ENCODE peak calls at places on chromosomes 2 and 18, in eight cellular contexts. L is GM12865; R is CD8-positive, alpha-beta T cell; V is left lung; K is tibial artery; N is WTC11; M is glutamatergic neuron; D is endothelial cell. W is an unnamed sample.

GRCh38 chr2:126664234-126664633 is 8.3 kb downstream of the GYPC start:
- DNase-seq in V (no peak), R (peak), L (peak), D (no peak), K (no peak), N (no peak), M (no peak), W (peak)

GRCh38 chr2:29186812-29187211 is 71.6 kb downstream of the CLIP4 start:
- DNase-seq in V (no peak), D (no peak), M (no peak), K (no peak), L (no peak), N (no peak), R (no peak), W (no peak)

GRCh38 chr2:43210467-43211303 is 15.7 kb downstream of the ZFP36L2 start:
- DNase-seq in L (no peak), R (no peak), N (no peak), K (peak), M (no peak), D (no peak), V (peak), W (no peak)

GRCh38 chr2:102258386-102259074 is 52.8 kb upstream of the IL1RL1 start:
- DNase-seq in R (no peak), L (no peak), D (no peak), N (no peak), M (no peak), K (no peak), V (no peak), W (no peak)

GRCh38 chr2:191854385-191855372 is 7.8 kb upstream of the CAVIN2 start:
- DNase-seq in M (no peak), D (no peak), N (no peak), K (no peak), R (no peak), L (no peak), V (no peak), W (no peak)

GRCh38 chr2:148549001-148549400 is 95.5 kb upstream of the EPC2 start:
- DNase-seq in L (no peak), N (no peak), D (no peak), V (no peak), R (no peak), K (peak), M (no peak), W (no peak)

GRCh38 chr2:64859208-64860161 is 129.7 kb upstream of the SLC1A4 start:
- DNase-seq in N (peak), R (no peak), V (peak), K (peak), M (peak), D (peak), L (peak), W (peak)

GRCh38 chr18:73674466-73674865 is 473.2 kb downstream of the FBXO15 start:
- DNase-seq in D (no peak), K (no peak), R (no peak), M (no peak), L (no peak), N (no peak), V (no peak), W (no peak)

GRCh38 chr2:20677301-20678176 is 10.6 kb downstream of the GDF7 start:
- DNase-seq in V (no peak), R (no peak), N (no peak), D (peak), L (peak), K (no peak), M (no peak), W (peak)

GRCh38 chr2:201546576-201546975 is 95.0 kb downstream of the STRADB start:
- DNase-seq in V (no peak), L (no peak), D (no peak), R (no peak), N (no peak), K (no peak), M (no peak), W (no peak)

GRCh38 chr2:152369176-152369860 is 34.3 kb downstream of the FMNL2 start:
- DNase-seq in V (no peak), L (no peak), M (no peak), K (no peak), R (no peak), N (no peak), D (no peak), W (no peak)

GRCh38 chr18:49340446-49340845 is 120.0 kb downstream of the DYM start:
- DNase-seq in N (no peak), D (no peak), R (no peak), M (no peak), K (no peak), L (no peak), V (no peak), W (no peak)

GRCh38 chr2:127408004-127408806 is 10.0 kb upstream of the PROC start:
- DNase-seq in V (peak), L (peak), D (peak), N (peak), M (peak), K (peak), R (peak), W (peak)

GRCh38 chr2:170218456-170218855 is 40.5 kb downstream of the MYO3B start:
- DNase-seq in D (no peak), K (no peak), L (no peak), N (no peak), R (no peak), V (no peak), M (no peak), W (no peak)

GRCh38 chr2:39665811-39666488 is at the start of gene TMEM178A:
- DNase-seq in D (peak), R (no peak), K (no peak), L (no peak), N (peak), V (no peak), M (peak), W (peak)

GRCh38 chr2:150784389-150784788 is 296.9 kb upstream of the RND3 start:
- DNase-seq in M (no peak), R (no peak), N (no peak), V (no peak), D (no peak), K (no peak), L (no peak), W (no peak)

GRCh38 chr2:219573166-219573565 is 1.1 kb downstream of the INHA start:
- DNase-seq in L (no peak), V (no peak), M (no peak), D (no peak), R (no peak), N (no peak), K (no peak), W (no peak)

GRCh38 chr2:119644186-119644585 is 34.8 kb upstream of the TMEM177 start:
- DNase-seq in D (no peak), R (no peak), K (no peak), M (no peak), N (no peak), V (no peak), L (no peak), W (no peak)

GRCh38 chr2:215435261-215435808 is 533 bp downstream of the FN1 start:
- DNase-seq in R (no peak), V (peak), M (peak), L (no peak), K (no peak), D (peak), N (peak), W (no peak)

GRCh38 chr2:109222825-109223471 is 93.9 kb downstream of the SH3RF3 start:
- DNase-seq in D (no peak), K (no peak), R (no peak), M (no peak), V (no peak), L (no peak), N (peak), W (no peak)

GRCh38 chr2:113133696-113134558 is 6.5 kb downstream of the IL1RN start:
- DNase-seq in N (no peak), M (no peak), R (no peak), V (no peak), D (no peak), L (peak), K (no peak), W (no peak)

GRCh38 chr2:108215794-108216211 is 24.0 kb upstream of the SULT1C3 start:
- DNase-seq in N (no peak), M (no peak), R (no peak), L (no peak), V (no peak), D (no peak), K (peak), W (peak)

GRCh38 chr2:96872591-96873349 is 2.9 kb upstream of the SEMA4C start:
- DNase-seq in V (no peak), K (no peak), N (no peak), D (no peak), L (no peak), M (no peak), R (no peak), W (no peak)

GRCh38 chr2:218997730-218998129 is 4.5 kb upstream of the CRYBA2 start:
- DNase-seq in L (no peak), V (no peak), N (no peak), M (no peak), K (no peak), R (no peak), D (no peak), W (no peak)

GRCh38 chr2:128512664-128513415 is 194.2 kb upstream of the HS6ST1 start:
- DNase-seq in M (no peak), V (no peak), L (no peak), R (no peak), K (no peak), D (no peak), N (no peak), W (peak)

GRCh38 chr2:125160947-125161346 is 1135.9 kb downstream of the CNTNAP5 start:
- DNase-seq in L (no peak), K (no peak), N (no peak), M (no peak), D (no peak), V (no peak), R (no peak), W (no peak)

GRCh38 chr2:55010915-55011314 is 39.3 kb downstream of the RTN4 start:
- DNase-seq in L (no peak), R (no peak), K (peak), D (no peak), M (no peak), N (no peak), V (peak), W (no peak)

GRCh38 chr2:208984376-208985100 is 439.3 kb upstream of the MAP2 start:
- DNase-seq in K (no peak), R (no peak), V (no peak), D (no peak), M (no peak), N (no peak), L (no peak), W (no peak)

GRCh38 chr18:45688113-45688512 is 35.9 kb upstream of the SLC14A1 start:
- DNase-seq in N (no peak), K (no peak), D (no peak), R (no peak), V (no peak), L (no peak), M (no peak), W (no peak)

GRCh38 chr18:48539406-48540328 is 836 bp downstream of the CTIF start:
- DNase-seq in N (peak), V (no peak), D (peak), L (peak), M (peak), R (peak), K (peak), W (peak)

GRCh38 chr2:190469770-190470169 is 61.6 kb downstream of the MFSD6 start:
- DNase-seq in L (peak), V (no peak), N (no peak), K (no peak), D (peak), M (no peak), R (no peak), W (no peak)

GRCh38 chr2:203328735-203329549 is 748 bp downstream of the ABI2 start:
- DNase-seq in V (peak), K (peak), R (peak), N (peak), D (peak), L (peak), M (peak), W (peak)

GRCh38 chr2:32805104-32806095 is 141.4 kb upstream of the LTBP1 start:
- DNase-seq in M (no peak), V (no peak), K (no peak), N (no peak), L (no peak), R (no peak), D (no peak), W (no peak)

GRCh38 chr2:57849843-57850242 is 196.8 kb upstream of the VRK2 start:
- DNase-seq in R (no peak), N (no peak), M (no peak), L (no peak), D (no peak), K (no peak), V (no peak), W (no peak)

GRCh38 chr2:239144713-239144999 is 256.2 kb downstream of the HDAC4 start:
- DNase-seq in K (no peak), M (no peak), N (no peak), L (no peak), R (no peak), V (no peak), D (no peak), W (no peak)

GRCh38 chr2:120396519-120397361 is 50.8 kb downstream of the INHBB start:
- DNase-seq in N (no peak), D (no peak), V (no peak), L (no peak), K (no peak), M (no peak), R (no peak), W (no peak)

GRCh38 chr18:32771169-32771751 is 1.6 kb downstream of the KLHL14 start:
- DNase-seq in R (no peak), L (no peak), N (peak), M (peak), K (no peak), D (peak), V (no peak), W (peak)

GRCh38 chr18:43789234-43790000 is 512.1 kb upstream of the SYT4 start:
- DNase-seq in R (no peak), K (no peak), M (no peak), D (no peak), V (no peak), L (no peak), N (no peak), W (no peak)
- TF ChIP-seq CTCF in R (no peak), K (no peak), M (no peak), D (no peak), V (no peak), L (no peak), N (no peak), W (no peak)

GRCh38 chr2:8986327-8986976 is 17.0 kb downstream of the MBOAT2 start:
- DNase-seq in L (peak), N (peak), D (peak), M (peak), R (no peak), V (no peak), K (no peak), W (no peak)
- TF ChIP-seq CTCF in L (peak), N (peak), D (peak), M (peak), R (no peak), V (no peak), K (no peak), W (peak)

DNA sequence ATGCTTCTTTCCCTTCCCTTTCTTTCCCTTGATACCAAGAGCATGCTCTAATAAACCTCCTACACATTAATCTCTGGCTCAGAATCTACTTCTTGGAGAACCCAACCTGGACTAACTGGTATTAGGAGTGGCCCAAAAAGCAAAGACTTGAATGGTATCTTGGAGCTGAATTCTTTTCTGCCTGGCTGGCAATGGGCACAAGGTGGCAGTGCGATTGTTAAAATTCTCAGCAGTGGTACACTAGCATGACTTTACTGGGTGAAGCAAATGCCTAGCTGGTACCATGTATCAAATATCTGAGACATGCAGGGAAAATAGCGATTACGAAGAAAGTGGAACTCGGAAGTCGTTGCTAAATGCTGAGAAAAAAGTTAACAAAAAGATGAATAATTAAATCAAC is 376.1 kb downstream of the XIRP2 start:
- DNase-seq in M (no peak), K (no peak), D (peak), V (no peak), N (peak), R (no peak), L (peak), W (no peak)
- TF ChIP-seq CTCF in M (no peak), K (no peak), D (peak), V (no peak), N (no peak), R (no peak), L (no peak), W (no peak)

GRCh38 chr18:79797518-79798345 is at the start of gene KCNG2:
- DNase-seq in D (peak), N (peak), R (no peak), V (peak), M (peak), L (peak), K (no peak), W (peak)
- TF ChIP-seq CTCF in D (no peak), N (no peak), R (no peak), V (no peak), M (no peak), L (no peak), K (no peak), W (peak)

GRCh38 chr2:138554123-138554522 is 52.6 kb downstream of the SPOPL start:
- DNase-seq in D (no peak), L (no peak), N (no peak), V (no peak), R (no peak), K (no peak), M (no peak), W (no peak)

GRCh38 chr2:138550172-138550571 is 48.6 kb downstream of the SPOPL start:
- DNase-seq in K (no peak), M (no peak), V (no peak), D (no peak), L (no peak), R (no peak), N (no peak), W (no peak)

GRCh38 chr2:138548796-138549195 is 47.2 kb downstream of the SPOPL start:
- DNase-seq in R (no peak), N (no peak), L (no peak), M (no peak), D (no peak), V (no peak), K (no peak), W (no peak)

DNA sequence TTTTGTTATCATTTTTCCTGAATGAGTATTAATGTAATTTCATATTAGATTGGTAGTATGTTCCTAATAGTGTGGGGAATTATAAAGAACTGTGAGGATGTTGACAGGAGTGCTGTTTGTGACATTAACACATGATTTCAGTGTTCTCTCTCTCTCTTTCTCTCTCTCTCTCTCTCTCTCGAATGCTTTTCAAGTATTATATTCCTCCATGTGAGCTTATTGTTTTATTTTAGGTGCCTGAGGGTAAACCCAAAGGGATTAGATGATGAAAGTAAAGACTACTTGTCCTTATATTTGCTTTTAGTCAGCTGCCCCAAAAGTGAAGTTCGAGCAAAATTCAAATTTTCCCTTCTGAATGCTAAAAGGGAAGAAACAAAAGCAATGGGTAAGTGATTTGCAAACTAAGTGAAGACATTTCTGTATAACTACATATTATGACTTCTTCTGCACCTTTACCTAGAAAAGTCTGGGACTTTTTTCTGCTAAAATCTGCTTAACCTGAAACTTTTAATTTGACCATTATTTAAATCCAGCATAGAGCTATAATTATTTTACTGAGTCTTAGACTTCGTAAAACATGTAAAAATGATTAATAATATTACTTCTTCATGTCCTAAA is 49.2 kb downstream of the SPOPL start:
- DNase-seq in K (no peak), M (no peak), R (no peak), N (no peak), V (no peak), L (no peak), D (no peak), W (no peak)
- TF ChIP-seq CTCF in K (no peak), M (no peak), R (no peak), N (no peak), V (no peak), L (no peak), D (no peak), W (no peak)

DNA sequence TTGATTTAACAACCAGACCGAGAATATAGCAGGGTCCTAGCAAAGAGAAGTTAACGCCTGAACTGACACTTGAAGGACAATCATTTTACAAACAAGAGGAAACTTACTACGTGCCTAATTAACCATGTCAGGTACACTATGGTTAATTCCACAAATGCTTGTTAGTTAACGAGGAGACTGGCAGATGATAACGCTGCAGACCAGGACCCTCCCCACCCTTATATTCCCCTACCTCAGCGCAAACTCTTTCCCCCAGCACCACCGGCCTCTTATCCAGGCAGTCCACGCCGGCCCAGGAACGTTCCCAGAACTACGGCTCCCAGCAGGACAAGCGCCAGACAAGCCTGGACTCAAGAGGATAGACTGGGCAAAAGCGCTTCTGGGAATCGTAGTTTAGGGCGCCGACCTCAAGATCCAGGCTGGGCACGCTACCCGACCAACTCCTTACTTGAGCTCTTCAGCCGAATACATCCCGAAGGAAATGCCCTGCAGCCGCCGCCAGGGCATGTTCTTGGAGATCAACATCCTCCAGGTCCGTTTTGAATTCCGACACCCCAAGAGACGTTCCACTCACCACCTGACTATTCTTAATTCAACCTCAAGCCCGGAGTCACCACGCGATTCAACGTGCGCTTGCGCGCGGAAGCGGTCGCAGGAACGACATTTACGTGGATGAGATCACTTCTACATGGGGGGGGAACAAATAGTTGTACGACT is at the start of gene POLR1A:
- DNase-seq in M (peak), K (peak), L (peak), N (peak), D (peak), R (peak), V (peak), W (peak)
- TF ChIP-seq CTCF in M (no peak), K (peak), L (no peak), N (no peak), D (no peak), R (no peak), V (no peak), W (no peak)

DNA sequence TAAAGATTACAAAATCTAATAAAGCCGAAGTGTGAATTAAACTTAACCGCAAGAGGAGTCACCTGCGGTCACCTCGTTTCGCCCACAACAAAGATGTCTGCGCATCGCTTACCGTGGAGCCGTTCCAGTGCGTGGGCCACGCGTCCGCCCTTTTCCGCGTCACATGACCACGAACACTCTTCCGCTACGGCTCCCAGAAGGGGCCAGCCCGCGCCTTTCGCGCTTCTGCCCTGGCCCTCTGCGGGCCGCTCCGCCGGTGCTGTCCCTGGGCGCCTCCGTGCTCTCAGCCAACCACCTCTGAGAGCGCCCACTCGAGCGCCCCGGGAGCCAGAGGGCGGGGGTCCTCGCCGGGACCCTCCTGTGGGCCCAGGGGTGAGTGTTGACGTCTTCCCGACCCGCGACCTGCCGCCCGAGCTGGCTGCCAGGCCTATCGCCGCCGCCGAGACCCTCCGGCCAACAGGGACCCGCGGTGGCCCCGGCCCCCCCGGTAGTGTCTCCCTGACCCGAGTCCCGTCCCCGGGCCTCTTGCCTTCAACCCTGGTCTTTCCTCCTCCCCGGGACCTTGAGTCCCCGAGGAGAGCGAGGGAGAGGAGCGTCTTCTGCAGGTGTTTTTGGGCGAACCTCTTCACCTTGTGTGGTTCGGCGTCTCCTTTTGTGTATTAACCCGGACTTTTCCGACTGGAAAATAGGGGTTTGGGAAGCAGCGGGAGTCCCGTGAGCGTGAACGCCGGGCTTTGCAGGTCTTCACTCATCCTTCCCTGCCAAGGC is at the start of gene MFF:
- DNase-seq in D (peak), V (peak), M (peak), K (peak), L (peak), N (peak), R (peak), W (peak)
- TF ChIP-seq CTCF in D (no peak), V (peak), M (no peak), K (no peak), L (peak), N (no peak), R (no peak), W (peak)

GRCh38 chr18:54330768-54331548 is 26.7 kb downstream of the STARD6 start:
- DNase-seq in D (no peak), M (no peak), L (no peak), K (no peak), R (no peak), N (no peak), V (no peak), W (no peak)
- TF ChIP-seq CTCF in D (no peak), M (no peak), L (no peak), K (no peak), R (no peak), N (no peak), V (no peak), W (no peak)

W was measured in GM13976.